ENCODE peak calls at places on chromosomes 16 and 17, in seven cellular contexts. J is activated effector memory CD4-positive, alpha-beta T cell treated with anti-CD3 and anti-CD28 coated beads, Interleukin-2, amount 50 U/mL, for 16 hours; H is T-helper 1 cell; L is stimulated activated CD4-positive, alpha-beta T cell treated with anti-CD3 and anti-CD28 coated beads, Interleukin-2, amount 100 ng/mL, for 24 hours; F is T follicular helper cell; W is PC-3; G is caudate nucleus. N is an unnamed sample.

GRCh38 chr17:38604479-38605229 is 1.1 kb downstream of the SRCIN1 start:
- DNase-seq in J (no peak), H (no peak), L (no peak), F (no peak), W (no peak), G (peak; percentile 74), N (no peak)

GRCh38 chr17:72171703-72172670 is 51.2 kb downstream of the SOX9 start:
- DNase-seq in J (no peak), H (no peak), L (no peak), F (no peak), W (peak; percentile 27), G (peak; percentile 19), N (no peak)

GRCh38 chr17:81961087-81961514 is at the start of gene NOTUM:
- DNase-seq in J (no peak), H (no peak), L (no peak), F (no peak), W (peak; percentile 35), G (no peak), N (no peak)

GRCh38 chr16:22008215-22009142 is 568 bp downstream of the MOSMO start:
- DNase-seq in J (peak; percentile 69), H (no peak), L (peak; percentile 30), F (no peak), W (no peak), G (no peak), N (no peak)

GRCh38 chr16:58636474-58636873 is 6.8 kb upstream of the CNOT1 start:
- DNase-seq in J (no peak), H (no peak), L (no peak), F (no peak), W (no peak), G (no peak), N (no peak)

GRCh38 chr16:49463529-49463928 is 89.9 kb downstream of the C16orf78 start:
- DNase-seq in J (peak; percentile 80), H (peak; percentile 67), L (peak; percentile 40), F (peak; percentile 75), W (no peak), G (no peak), N (no peak)

GRCh38 chr17:42311240-42312034 is 23.1 kb downstream of the STAT5A start:
- DNase-seq in J (peak; percentile 61), H (no peak), L (no peak), F (no peak), W (no peak), G (peak; percentile 29), N (peak; percentile 64)

GRCh38 chr16:66481081-66481942 is 54.2 kb downstream of the BEAN1 start:
- DNase-seq in J (peak; percentile 56), H (no peak), L (peak; percentile 15), F (no peak), W (no peak), G (no peak), N (no peak)

GRCh38 chr17:65191805-65192740 is 54.9 kb downstream of the RGS9 start:
- DNase-seq in J (peak; percentile 66), H (no peak), L (peak; percentile 32), F (no peak), W (peak; percentile 90), G (no peak), N (peak; percentile 80)

GRCh38 chr16:58638148-58639036 is 8.8 kb upstream of the CNOT1 start:
- DNase-seq in J (no peak), H (no peak), L (no peak), F (no peak), W (peak; percentile 74), G (no peak), N (peak; percentile 85)

GRCh38 chr16:60206511-60206910 is 1472.4 kb upstream of the GOT2 start:
- DNase-seq in J (no peak), H (no peak), L (no peak), F (no peak), W (no peak), G (no peak), N (no peak)

GRCh38 chr16:86505899-86506864 is 4.1 kb upstream of the FOXF1 start:
- DNase-seq in J (no peak), H (no peak), L (no peak), F (no peak), W (no peak), G (no peak), N (no peak)

GRCh38 chr17:75983501-75984181 is 4.6 kb downstream of the TEN1 start:
- DNase-seq in J (no peak), H (no peak), L (no peak), F (no peak), W (no peak), G (no peak), N (peak; percentile 63)